ENCODE peak calls at places on chromosomes 7 and 10, in six cellular contexts. J is retina, F is amniotic stem cell, N is H7, D is A549, M is IMR-90. P is an unnamed sample.
A peak's percentile ranks its signal among the peaks of the same experiment; 100 is the strongest.

GRCh38 chr7:29123611-29124190 is 22.6 kb downstream of the CPVL start:
- DNase-seq in J (peak; percentile 25), F (no peak), N (no peak), D (no peak), M (no peak), P (no peak)

GRCh38 chr10:90650858-90651257 is 207.0 kb downstream of the HTR7 start:
- DNase-seq in J (no peak), F (no peak), N (no peak), D (no peak), M (no peak), P (no peak)

GRCh38 chr10:79246606-79247275 is 100.5 kb upstream of the PPIF start:
- DNase-seq in J (peak; percentile 26), F (no peak), N (no peak), D (no peak), M (no peak), P (no peak)

GRCh38 chr7:82347808-82348207 is 95.8 kb downstream of the CACNA2D1 start:
- DNase-seq in J (no peak), F (no peak), N (no peak), D (no peak), M (no peak), P (no peak)

GRCh38 chr7:129952653-129953560 is at the start of gene UBE2H:
- DNase-seq in J (peak; percentile 97), F (peak; percentile 52), N (peak; percentile 98), D (peak; percentile 92), M (peak; percentile 90), P (peak; percentile 96)

GRCh38 chr7:100545636-100546128 is 6.7 kb downstream of the AGFG2 start:
- DNase-seq in J (no peak), F (peak; percentile 66), N (peak; percentile 69), D (peak; percentile 93), M (peak; percentile 86), P (peak; percentile 96)

GRCh38 chr10:48779077-48779476 is 94.4 kb downstream of the WDFY4 start:
- DNase-seq in J (no peak), F (no peak), N (no peak), D (no peak), M (no peak), P (no peak)

GRCh38 chr7:107856806-107857540 is 34.0 kb upstream of the DLD start:
- DNase-seq in J (no peak), F (no peak), N (no peak), D (no peak), M (no peak), P (no peak)

GRCh38 chr10:70925377-70926214 is 37.2 kb upstream of the PCBD1 start:
- DNase-seq in J (peak; percentile 84), F (no peak), N (peak; percentile 98), D (peak; percentile 49), M (no peak), P (peak; percentile 71)

GRCh38 chr10:77532068-77532467 is 105.5 kb downstream of the KCNMA1 start:
- DNase-seq in J (peak; percentile 39), F (peak; percentile 80), N (no peak), D (no peak), M (peak; percentile 90), P (no peak)

GRCh38 chr7:5203138-5203537 is 13.1 kb downstream of the WIPI2 start:
- DNase-seq in J (no peak), F (no peak), N (no peak), D (no peak), M (no peak), P (no peak)

GRCh38 chr7:41907444-41907843 is 204.6 kb upstream of the INHBA start:
- DNase-seq in J (no peak), F (no peak), N (no peak), D (no peak), M (no peak), P (no peak)

GRCh38 chr7:41045556-41046123 is 657.2 kb downstream of the INHBA start:
- DNase-seq in J (no peak), F (no peak), N (peak; percentile 23), D (no peak), M (no peak), P (no peak)

GRCh38 chr7:78420001-78420400 is 621.4 kb downstream of the PHTF2 start:
- DNase-seq in J (no peak), F (no peak), N (no peak), D (no peak), M (no peak), P (no peak)

GRCh38 chr7:18866359-18867036 is 250.9 kb downstream of the TWIST1 start:
- DNase-seq in J (no peak), F (peak; percentile 91), N (no peak), D (peak; percentile 4), M (peak; percentile 100), P (no peak)

GRCh38 chr10:73810735-73811465 is 498 bp downstream of the NDST2 start:
- DNase-seq in J (no peak), F (no peak), N (peak; percentile 90), D (peak; percentile 58), M (no peak), P (peak; percentile 75)

GRCh38 chr7:32043688-32044087 is 26.5 kb downstream of the PDE1C start:
- DNase-seq in J (no peak), F (no peak), N (no peak), D (peak; percentile 46), M (peak; percentile 83), P (no peak)

GRCh38 chr10:45602082-45602730 is 70.4 kb downstream of the ZFAND4 start:
- DNase-seq in J (no peak), F (no peak), N (no peak), D (no peak), M (peak; percentile 75), P (no peak)

GRCh38 chr7:101787864-101788263 is 29.6 kb upstream of the CUX1 start:
- DNase-seq in J (no peak), F (no peak), N (no peak), D (no peak), M (no peak), P (no peak)

GRCh38 chr10:69813632-69814031 is 11.9 kb downstream of the COL13A1 start:
- DNase-seq in J (no peak), F (no peak), N (peak; percentile 52), D (no peak), M (no peak), P (no peak)

GRCh38 chr7:43647772-43648643 is 65.1 kb downstream of the STK17A start:
- DNase-seq in J (peak; percentile 25), F (peak; percentile 98), N (peak; percentile 28), D (peak; percentile 66), M (peak; percentile 100), P (no peak)

P was measured in islet precursor cell.